ENCODE peak calls at places on chromosomes 5 and 9, in seven cellular contexts. O is HepG2, V is SK-N-SH, D is HCT116, G is GM12878, I is H1, C is K562. P is an unnamed sample.

GRCh38 chr5:77155179-77155839 is 55.2 kb upstream of the PDE8B start:
- DNase-seq in G (no peak), I (no peak), V (no peak), C (no peak), O (no peak), D (no peak), P (no peak)

GRCh38 chr5:74471875-74472274 is 168.7 kb downstream of the ENC1 start:
- DNase-seq in D (no peak), G (no peak), V (no peak), I (no peak), C (no peak), O (no peak), P (no peak)

GRCh38 chr9:37455884-37456647 is 9.2 kb downstream of the ZBTB5 start:
- DNase-seq in C (no peak), V (no peak), O (no peak), I (no peak), D (no peak), G (no peak), P (no peak)

GRCh38 chr5:36739751-36740221 is 133.4 kb downstream of the SLC1A3 start:
- DNase-seq in G (no peak), D (peak; percentile 73), O (peak; percentile 39), V (peak; percentile 57), C (peak; percentile 82), I (peak; percentile 68), P (peak; percentile 85)

GRCh38 chr5:96861044-96861443 is 15.3 kb upstream of the ERAP2 start:
- DNase-seq in D (no peak), I (no peak), V (no peak), C (no peak), O (no peak), G (no peak), P (no peak)

GRCh38 chr9:89502038-89502601 is 4.2 kb upstream of the SEMA4D start:
- DNase-seq in O (no peak), I (no peak), C (no peak), V (no peak), D (no peak), G (no peak), P (no peak)

GRCh38 chr5:956941-957729 is 51.5 kb upstream of the NKD2 start:
- DNase-seq in C (peak; percentile 47), D (no peak), V (peak; percentile 28), G (no peak), O (peak; percentile 77), I (no peak), P (peak; percentile 50)

GRCh38 chr9:129402931-129403742 is 217.8 kb downstream of the C9orf50 start:
- DNase-seq in D (no peak), O (no peak), I (no peak), C (no peak), V (peak; percentile 30), G (no peak), P (no peak)

GRCh38 chr5:55711531-55712022 is 547 bp downstream of the SLC38A9 start:
- DNase-seq in V (no peak), D (no peak), C (no peak), O (no peak), I (no peak), G (no peak), P (no peak)

GRCh38 chr5:61659221-61659696 is 327.2 kb downstream of the ZSWIM6 start:
- DNase-seq in D (no peak), G (no peak), C (no peak), O (no peak), I (peak; percentile 39), V (no peak), P (no peak)

GRCh38 chr5:176776916-176777315 is 33.4 kb upstream of the UNC5A start:
- DNase-seq in V (no peak), I (no peak), C (no peak), O (no peak), G (no peak), D (no peak), P (no peak)

GRCh38 chr5:139416651-139417050 is 12.8 kb upstream of the SPATA24 start:
- DNase-seq in C (no peak), D (no peak), I (no peak), O (no peak), G (no peak), V (no peak), P (no peak)

GRCh38 chr5:78649220-78649700 is 688 bp upstream of the LHFPL2 start:
- DNase-seq in V (peak; percentile 49), G (no peak), O (peak; percentile 27), C (no peak), I (no peak), D (no peak), P (no peak)

GRCh38 chr5:2783223-2783622 is 31.7 kb upstream of the IRX2 start:
- DNase-seq in G (no peak), D (no peak), O (no peak), V (no peak), C (no peak), I (no peak), P (peak; percentile 57)

GRCh38 chr5:4000960-4001359 is 405.3 kb downstream of the IRX1 start:
- DNase-seq in D (no peak), C (no peak), O (no peak), V (no peak), I (no peak), G (no peak), P (no peak)

GRCh38 chr9:36189978-36190377 is 743 bp upstream of the CLTA start:
- DNase-seq in D (no peak), O (no peak), G (no peak), C (no peak), V (no peak), I (no peak), P (peak; percentile 30)

GRCh38 chr9:8589476-8589875 is 789.9 kb upstream of the DMAC1 start:
- DNase-seq in O (no peak), C (no peak), D (no peak), I (no peak), G (no peak), V (no peak), P (no peak)

GRCh38 chr5:35884125-35884788 is 27.6 kb downstream of the IL7R start:
- DNase-seq in I (no peak), G (no peak), D (no peak), C (no peak), V (no peak), O (no peak), P (no peak)

GRCh38 chr5:143985832-143986485 is 174.0 kb downstream of the HMHB1 start:
- DNase-seq in G (no peak), C (no peak), V (no peak), O (no peak), I (no peak), D (no peak), P (no peak)

GRCh38 chr5:104189031-104189430 is 626.4 kb upstream of the NUDT12 start:
- DNase-seq in D (no peak), I (no peak), O (no peak), G (no peak), V (no peak), C (no peak), P (no peak)

GRCh38 chr5:125295405-125295872 is 549.0 kb upstream of the ZNF608 start:
- DNase-seq in I (no peak), G (no peak), D (no peak), O (no peak), V (no peak), C (no peak), P (no peak)

GRCh38 chr5:39867923-39868322 is 443.1 kb upstream of the DAB2 start:
- DNase-seq in D (no peak), O (no peak), C (no peak), G (no peak), I (no peak), V (no peak), P (no peak)

GRCh38 chr9:79664375-79664825 is 92.6 kb downstream of the TLE4 start:
- DNase-seq in G (no peak), D (no peak), V (no peak), C (no peak), O (no peak), I (no peak), P (no peak)

GRCh38 chr5:95424526-95424925 is 33.4 kb downstream of the FAM81B start:
- DNase-seq in G (no peak), C (no peak), V (no peak), D (no peak), O (no peak), I (no peak), P (no peak)

GRCh38 chr5:115977988-115978387 is 15.7 kb downstream of the LVRN start:
- DNase-seq in D (no peak), G (no peak), I (no peak), O (no peak), C (no peak), V (no peak), P (no peak)

GRCh38 chr9:10232352-10232930 is 380.4 kb downstream of the PTPRD start:
- DNase-seq in O (no peak), D (no peak), I (no peak), C (no peak), G (no peak), V (no peak), P (no peak)

GRCh38 chr5:82446765-82447164 is 168.6 kb upstream of the RPS23 start:
- DNase-seq in D (no peak), I (no peak), O (no peak), C (no peak), V (no peak), G (no peak), P (no peak)
- TF ChIP-seq JUND in D (no peak), I (no peak), O (no peak), C (no peak), V (no peak), G (no peak), P (no peak)

GRCh38 chr9:121604242-121604641 is 47.2 kb upstream of the DAB2IP start:
- DNase-seq in C (no peak), V (peak; percentile 44), O (peak; percentile 82), D (no peak), I (no peak), G (no peak), P (no peak)
- TF ChIP-seq JUND in C (no peak), V (no peak), O (no peak), D (no peak), I (no peak), G (no peak), P (no peak)

DNA sequence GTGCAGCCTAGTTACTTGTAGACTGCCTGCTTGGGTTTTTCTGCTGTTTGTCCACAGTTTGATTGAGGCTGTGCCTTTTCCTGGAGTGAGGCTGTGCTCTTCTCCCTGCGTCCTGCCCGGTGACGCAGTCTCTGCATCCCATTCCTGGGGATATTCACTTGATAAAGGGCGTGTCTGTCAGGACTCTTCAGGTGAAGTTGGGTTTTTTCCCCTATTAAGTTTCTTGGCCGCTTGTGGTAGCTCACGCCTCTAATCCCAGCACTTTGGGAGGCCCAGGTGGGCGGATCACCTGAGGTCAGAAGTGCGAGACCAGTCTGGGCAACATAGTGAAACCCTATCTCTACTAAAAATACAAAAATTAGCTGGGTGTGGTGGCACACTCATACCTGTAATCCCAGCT is 50.0 kb upstream of the SUSD3 start:
- DNase-seq in V (no peak), I (no peak), D (no peak), G (no peak), C (no peak), O (no peak), P (no peak)
- TF ChIP-seq JUND in V (no peak), I (no peak), D (no peak), G (no peak), C (no peak), O (no peak), P (no peak)

GRCh38 chr5:114101153-114101552 is 260.7 kb upstream of the KCNN2 start:
- DNase-seq in G (no peak), V (peak; percentile 12), D (peak; percentile 26), O (peak; percentile 15), I (no peak), C (peak; percentile 28), P (peak; percentile 54)
- TF ChIP-seq JUND in G (no peak), V (no peak), D (no peak), O (no peak), I (no peak), C (no peak), P (no peak)

P was measured in T47D.